ENCODE peak calls at places on chromosomes 11 and 22, in nine cellular contexts. D is RPMI7951; X is iris pigment epithelial cell; E is pons; L is osteoblast; T is suprapubic skin; C is T-cell; Q is cardiac fibroblast; W is stimulated activated effector memory CD8-positive, alpha-beta T cell treated with anti-CD3 and anti-CD28 coated beads, Interleukin-12 subunit alpha, Interleukin-12 subunit beta, amount 100 ng/mL, for 72 hours. A is an unnamed sample.

GRCh38 chr11:115503083-115503885 is 931 bp downstream of the CADM1 start:
- DNase-seq in C (no peak), X (peak), L (peak), T (peak), E (peak), D (peak), W (peak), Q (peak), A (peak)

GRCh38 chr11:59616396-59616982 is 915 bp upstream of the OSBP start:
- DNase-seq in W (no peak), C (no peak), D (no peak), L (no peak), X (no peak), T (peak), E (no peak), Q (no peak), A (no peak)

GRCh38 chr22:21977814-21978213 is 4.8 kb downstream of the TOP3B start:
- DNase-seq in Q (no peak), T (no peak), D (no peak), C (no peak), X (no peak), E (no peak), W (no peak), L (peak), A (no peak)

GRCh38 chr11:43923327-43924111 is 18.9 kb upstream of the C11orf96 start:
- DNase-seq in C (no peak), W (no peak), E (peak), X (peak), L (peak), Q (peak), D (no peak), T (no peak), A (no peak)

GRCh38 chr22:35540600-35541253 is at the start of gene RASD2:
- DNase-seq in C (peak), Q (no peak), D (peak), W (no peak), T (no peak), X (no peak), E (no peak), L (peak), A (no peak)

GRCh38 chr22:21612858-21613257 is 17.0 kb downstream of the YDJC start:
- DNase-seq in Q (no peak), L (no peak), E (no peak), X (no peak), T (no peak), W (no peak), D (no peak), C (no peak), A (no peak)

GRCh38 chr11:124538019-124538418 is 5.4 kb downstream of the OR8B12 start:
- DNase-seq in D (peak), T (no peak), E (no peak), L (no peak), Q (peak), W (no peak), C (no peak), X (peak), A (no peak)

GRCh38 chr11:129750343-129751292 is 65.0 kb upstream of the TMEM45B start:
- DNase-seq in D (peak), W (peak), C (peak), E (peak), X (peak), L (peak), T (no peak), Q (peak), A (peak)

GRCh38 chr11:69444381-69445130 is 36.9 kb upstream of the LINC01488 start:
- DNase-seq in C (no peak), Q (peak), L (peak), X (peak), W (no peak), T (no peak), E (peak), D (peak), A (no peak)

GRCh38 chr22:31279821-31280496 is 12.3 kb downstream of the PIK3IP1 start:
- DNase-seq in D (no peak), W (no peak), Q (no peak), L (no peak), C (no peak), E (no peak), T (no peak), X (no peak), A (no peak)

GRCh38 chr11:10139656-10140055 is 154.4 kb downstream of the SBF2 start:
- DNase-seq in W (no peak), C (no peak), X (peak), D (peak), L (peak), T (no peak), E (no peak), Q (peak), A (no peak)

GRCh38 chr11:73221996-73222395 is 3.9 kb downstream of the P2RY2 start:
- DNase-seq in L (no peak), D (no peak), E (no peak), C (no peak), X (no peak), Q (no peak), T (no peak), W (no peak), A (no peak)

GRCh38 chr11:131688056-131688693 is 317.8 kb downstream of the NTM start:
- DNase-seq in W (peak), E (peak), Q (peak), L (peak), X (peak), C (no peak), T (no peak), D (peak), A (peak)

GRCh38 chr22:27895600-27895999 is 23.5 kb downstream of the PITPNB start:
- DNase-seq in E (no peak), L (no peak), X (no peak), Q (no peak), W (no peak), D (no peak), C (no peak), T (no peak), A (no peak)

GRCh38 chr11:69674267-69674885 is 777 bp downstream of the LTO1 start:
- DNase-seq in L (peak), X (peak), T (peak), W (no peak), C (no peak), Q (peak), E (no peak), D (peak), A (no peak)

GRCh38 chr22:23533328-23533762 is 46.7 kb downstream of the IGLL1 start:
- DNase-seq in T (peak), W (no peak), L (peak), D (no peak), E (no peak), Q (peak), X (peak), C (no peak), A (peak)

GRCh38 chr22:46825145-46825544 is 62.7 kb downstream of the TBC1D22A start:
- DNase-seq in Q (no peak), X (no peak), D (no peak), W (no peak), C (no peak), L (no peak), E (no peak), T (no peak), A (no peak)

GRCh38 chr11:2738551-2739431 is 39.0 kb upstream of the KCNQ1OT1 start:
- DNase-seq in L (peak), D (no peak), T (no peak), Q (no peak), X (no peak), C (no peak), E (no peak), W (no peak), A (no peak)

GRCh38 chr11:116563713-116564050 is 209.1 kb downstream of the BUD13 start:
- DNase-seq in X (no peak), W (no peak), L (no peak), E (no peak), T (no peak), Q (no peak), C (no peak), D (no peak), A (no peak)

GRCh38 chr11:94018721-94019120 is 2.4 kb upstream of the HEPHL1 start:
- DNase-seq in T (no peak), L (no peak), Q (no peak), D (no peak), W (no peak), E (no peak), C (no peak), X (no peak), A (no peak)

GRCh38 chr11:44564198-44564597 is 1.3 kb upstream of the CD82 start:
- DNase-seq in T (no peak), E (no peak), D (no peak), L (no peak), W (no peak), Q (no peak), X (no peak), C (no peak), A (peak)

GRCh38 chr11:45900916-45901617 is 6.0 kb downstream of the FREY1 start:
- DNase-seq in Q (no peak), E (peak), W (no peak), C (no peak), X (no peak), D (no peak), L (peak), T (no peak), A (peak)

GRCh38 chr11:47987310-47987709 is 7.0 kb downstream of the PTPRJ start:
- DNase-seq in Q (no peak), E (no peak), X (no peak), L (no peak), D (peak), C (no peak), W (no peak), T (no peak), A (no peak)

GRCh38 chr11:77039491-77040400 is 5.5 kb downstream of the B3GNT6 start:
- DNase-seq in X (peak), D (peak), W (no peak), Q (peak), C (no peak), E (no peak), L (peak), T (no peak), A (no peak)

GRCh38 chr22:32804036-32804435 is 2.5 kb downstream of the TIMP3 start:
- DNase-seq in D (peak), C (no peak), W (no peak), X (peak), Q (peak), T (no peak), L (peak), E (no peak), A (no peak)

GRCh38 chr11:35725880-35726279 is 63.3 kb downstream of the TRIM44 start:
- DNase-seq in C (no peak), L (peak), D (peak), X (peak), E (no peak), T (no peak), Q (peak), W (no peak), A (no peak)